ENCODE peak calls at places on chromosomes 11 and 22, in seven cellular contexts. Z, P, R, I, T, K and O are unnamed samples.

GRCh38 chr11:35144103-35144741 is 5.3 kb downstream of the CD44 start:
- DNase-seq in Z (no peak), P (peak; percentile 83), R (no peak), I (no peak), T (no peak), K (peak; percentile 84), O (peak; percentile 91)

GRCh38 chr11:30454108-30454507 is 131.2 kb downstream of the ARL14EP start:
- DNase-seq in Z (no peak), P (no peak), R (no peak), I (no peak), T (no peak), K (no peak), O (no peak)

GRCh38 chr11:91790346-91790745 is 434.3 kb upstream of the FAT3 start:
- DNase-seq in Z (peak; percentile 23), P (no peak), R (no peak), I (no peak), T (no peak), K (no peak), O (no peak)

GRCh38 chr11:15224466-15224865 is 109.7 kb downstream of the INSC start:
- DNase-seq in Z (no peak), P (no peak), R (no peak), I (no peak), T (no peak), K (no peak), O (no peak)

GRCh38 chr11:10415817-10416392 is 39.2 kb upstream of the AMPD3 start:
- DNase-seq in Z (no peak), P (no peak), R (no peak), I (no peak), T (no peak), K (no peak), O (no peak)

GRCh38 chr22:46726066-46726985 is 11.7 kb downstream of the CERK start:
- DNase-seq in Z (peak; percentile 76), P (no peak), R (no peak), I (no peak), T (no peak), K (no peak), O (no peak)

GRCh38 chr11:96863520-96863919 is 473.7 kb downstream of the JRKL start:
- DNase-seq in Z (no peak), P (no peak), R (no peak), I (no peak), T (no peak), K (no peak), O (no peak)

GRCh38 chr22:17063372-17064106 is 21.3 kb upstream of the IL17RA start:
- DNase-seq in Z (no peak), P (no peak), R (no peak), I (no peak), T (no peak), K (no peak), O (no peak)

GRCh38 chr11:111565111-111565720 is 24.7 kb downstream of the LAYN start:
- DNase-seq in Z (peak; percentile 48), P (peak; percentile 94), R (peak; percentile 63), I (peak; percentile 53), T (peak; percentile 87), K (peak; percentile 80), O (peak; percentile 60)

GRCh38 chr11:78564889-78565467 is 9.7 kb downstream of the NARS2 start:
- DNase-seq in Z (no peak), P (peak; percentile 24), R (no peak), I (no peak), T (no peak), K (no peak), O (no peak)

GRCh38 chr11:66290332-66290629 is 1.3 kb upstream of the YIF1A start:
- DNase-seq in Z (no peak), P (no peak), R (no peak), I (no peak), T (no peak), K (no peak), O (no peak)

DNA sequence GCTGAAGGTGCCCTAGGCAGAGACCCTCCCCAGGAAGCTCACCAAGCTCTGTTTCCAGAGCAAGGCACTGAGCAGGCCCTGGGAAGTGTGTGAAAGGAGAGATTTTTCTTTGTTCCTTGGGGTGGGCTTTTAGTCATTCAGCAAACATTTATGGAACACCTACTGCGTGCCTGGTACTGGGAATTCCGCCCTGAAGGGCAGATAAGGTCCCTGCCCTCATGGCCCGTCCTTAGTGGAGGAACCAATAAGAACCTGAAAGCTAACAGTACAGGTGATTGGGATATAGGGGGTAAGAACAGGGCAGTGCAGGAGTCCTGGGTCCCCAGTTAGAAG is 3.9 kb downstream of the TMEM134 start:
- DNase-seq in Z (no peak), P (peak; percentile 81), R (no peak), I (no peak), T (peak; percentile 32), K (no peak), O (peak; percentile 84)
- H3K27ac ChIP-seq in Z (peak overlapping the region; percentile 89), P (peak overlapping the region; percentile 97), R (peak overlapping the region; percentile 98), I (no peak overlapping the region), T (peak overlapping the region; percentile 84), K (peak overlapping the region; percentile 56), O (peak overlapping the region; percentile 96)

GRCh38 chr11:61503135-61503770 is 5.3 kb upstream of the LRRC10B start:
- DNase-seq in Z (no peak), P (no peak), R (no peak), I (no peak), T (no peak), K (no peak), O (no peak)
- H4K20me1 ChIP-seq in Z (no peaks in the 10 kb centered on the region), P (no peaks in the 10 kb centered on the region), R (no peaks in the 10 kb centered on the region), I (no peaks in the 10 kb centered on the region), T (no peaks in the 10 kb centered on the region), K (no peaks in the 10 kb centered on the region), O (no peaks in the 10 kb centered on the region)

GRCh38 chr11:128054323-128054910 is 532.9 kb downstream of the ETS1 start:
- DNase-seq in Z (no peak), P (no peak), R (no peak), I (no peak), T (no peak), K (peak; percentile 47), O (no peak)
- H3K4me2 ChIP-seq in Z (no peak overlapping the region), P (no peak overlapping the region), R (no peak overlapping the region), I (no peak overlapping the region), T (no peak overlapping the region), K (no peak overlapping the region), O (no peak overlapping the region)

GRCh38 chr11:85945296-85945695 is 90.1 kb downstream of the CCDC83 start:
- DNase-seq in Z (no peak), P (no peak), R (no peak), I (no peak), T (no peak), K (no peak), O (no peak)
- H3K27ac ChIP-seq in Z (no peak overlapping the region), P (no peak overlapping the region), R (no peak overlapping the region), I (no peak overlapping the region), T (no peak overlapping the region), K (no peak overlapping the region), O (no peak overlapping the region)

GRCh38 chr22:43955040-43955882 is at the start of gene SAMM50:
- DNase-seq in Z (peak; percentile 97), P (peak; percentile 80), R (peak; percentile 81), I (peak; percentile 92), T (peak; percentile 96), K (peak; percentile 89), O (peak; percentile 90)

GRCh38 chr22:43955883-43956286 is 643 bp downstream of the SAMM50 start:
- DNase-seq in Z (no peak), P (no peak), R (no peak), I (no peak), T (peak; percentile 21), K (no peak), O (no peak)

GRCh38 chr22:43956805-43957463 is 1.7 kb downstream of the SAMM50 start:
- DNase-seq in Z (no peak), P (peak; percentile 62), R (no peak), I (no peak), T (peak; percentile 25), K (no peak), O (peak; percentile 48)

GRCh38 chr22:43956383-43956782 is 1.1 kb downstream of the SAMM50 start:
- DNase-seq in Z (no peak), P (no peak), R (no peak), I (no peak), T (no peak), K (no peak), O (no peak)

GRCh38 chr22:43957871-43958270 is 2.6 kb downstream of the SAMM50 start:
- DNase-seq in Z (no peak), P (peak; percentile 15), R (no peak), I (no peak), T (no peak), K (peak; percentile 30), O (no peak)
- H4K20me1 ChIP-seq in Z (peaks cover 15% of the 10 kb centered on the region), P (no peaks in the 10 kb centered on the region), R (no peaks in the 10 kb centered on the region), I (no peaks in the 10 kb centered on the region), T (peaks cover 31% of the 10 kb centered on the region), K (peaks cover 2% of the 10 kb centered on the region), O (peaks cover 18% of the 10 kb centered on the region)

GRCh38 chr11:18282626-18283025 is 16.6 kb downstream of the SAA1 start:
- DNase-seq in Z (no peak), P (no peak), R (no peak), I (no peak), T (no peak), K (no peak), O (no peak)
- H3K4me2 ChIP-seq in Z (no peak overlapping the region), P (no peak overlapping the region), R (no peak overlapping the region), I (no peak overlapping the region), T (no peak overlapping the region), K (no peak overlapping the region), O (no peak overlapping the region)

DNA sequence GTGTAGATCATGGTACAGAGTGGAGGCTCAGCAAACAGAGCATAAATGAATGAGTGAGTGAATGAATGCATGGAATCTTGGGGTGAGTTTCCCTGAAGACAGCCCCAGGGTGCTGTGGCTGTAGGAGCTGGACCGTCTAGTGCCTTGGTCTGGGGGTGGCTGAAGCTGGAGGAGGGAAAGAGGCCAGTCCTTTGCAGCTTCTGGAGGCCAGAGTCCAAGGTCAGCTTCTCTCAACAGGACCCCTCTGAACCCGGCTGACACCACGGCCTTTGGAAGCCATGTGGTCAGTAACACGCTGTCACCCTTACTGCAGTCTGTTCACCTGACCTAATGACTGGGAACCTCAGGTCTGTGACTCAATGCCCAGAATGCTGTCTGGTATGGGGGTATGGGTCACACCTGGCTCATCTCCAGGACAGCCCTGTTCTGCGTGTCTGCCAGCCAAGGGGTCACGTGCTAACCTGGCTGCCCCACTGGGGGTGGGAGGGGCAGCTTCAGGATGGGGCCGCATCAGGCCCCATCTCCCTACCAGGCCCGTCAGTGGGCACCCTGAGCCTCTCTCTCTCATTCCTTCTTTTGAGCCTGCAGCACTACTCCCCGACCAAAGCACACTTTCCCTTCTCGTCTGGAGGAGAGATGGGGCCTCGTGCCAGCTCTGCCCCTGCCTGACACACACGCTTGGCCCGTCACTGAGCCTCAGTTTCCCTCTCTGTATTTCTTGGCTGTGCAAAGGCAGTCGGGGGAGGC is 24.1 kb upstream of the CHKA start:
- DNase-seq in Z (no peak), P (peak; percentile 65), R (no peak), I (no peak), T (no peak), K (no peak), O (peak; percentile 93)
- H3K27ac ChIP-seq in Z (no peak overlapping the region), P (no peak overlapping the region), R (no peak overlapping the region), I (no peak overlapping the region), T (no peak overlapping the region), K (no peak overlapping the region), O (peak overlapping the region; percentile 91)

GRCh38 chr11:1511937-1512496 is 25.4 kb upstream of the MOB2 start:
- DNase-seq in Z (no peak), P (no peak), R (no peak), I (no peak), T (no peak), K (no peak), O (no peak)
- H4K20me1 ChIP-seq in Z (peaks cover 85% of the 10 kb centered on the region), P (peaks cover 35% of the 10 kb centered on the region), R (no peaks in the 10 kb centered on the region), I (no peaks in the 10 kb centered on the region), T (peaks cover 5% of the 10 kb centered on the region), K (peaks cover 81% of the 10 kb centered on the region), O (peaks cover 61% of the 10 kb centered on the region)

GRCh38 chr11:123494195-123495050 is 64.4 kb downstream of the GRAMD1B start:
- DNase-seq in Z (no peak), P (no peak), R (no peak), I (no peak), T (peak; percentile 72), K (peak; percentile 69), O (no peak)
- H3K4me2 ChIP-seq in Z (peak overlapping the region; percentile 55), P (no peak overlapping the region), R (peak overlapping the region; percentile 54), I (no peak overlapping the region), T (peak overlapping the region; percentile 25), K (peak overlapping the region; percentile 55), O (no peak overlapping the region)